ENCODE peak calls at places on chromosomes 3 and 15, in seven cellular contexts. A, X, R, F, W, U and Y are unnamed samples.

GRCh38 chr3:28322464-28322863 is 26.1 kb upstream of the ZCWPW2 start:
- DNase-seq in A (no peak), X (no peak), R (no peak), F (no peak), W (no peak), U (peak), Y (no peak)

GRCh38 chr3:141218204-141218603 is 13.4 kb upstream of the PXYLP1 start:
- DNase-seq in A (no peak), X (no peak), R (no peak), F (no peak), W (no peak), U (no peak), Y (no peak)

GRCh38 chr15:48582472-48583235 is 62.9 kb downstream of the FBN1 start:
- DNase-seq in A (no peak), X (no peak), R (no peak), F (no peak), W (no peak), U (peak), Y (no peak)

GRCh38 chr3:40971191-40972168 is 227.8 kb upstream of the CTNNB1 start:
- DNase-seq in A (no peak), X (peak), R (peak), F (peak), W (peak), U (peak), Y (peak)

GRCh38 chr3:194282436-194283122 is 68.5 kb downstream of the CPN2 start:
- DNase-seq in A (no peak), X (no peak), R (no peak), F (no peak), W (no peak), U (no peak), Y (no peak)

GRCh38 chr15:65032823-65033537 is 3.5 kb upstream of the MTFMT start:
- DNase-seq in A (peak), X (no peak), R (peak), F (no peak), W (peak), U (peak), Y (peak)

GRCh38 chr15:68820205-68820588 is 498 bp downstream of the ANP32A start:
- DNase-seq in A (peak), X (no peak), R (peak), F (peak), W (peak), U (peak), Y (peak)

GRCh38 chr3:9498781-9499180 is 54.8 kb downstream of the LHFPL4 start:
- DNase-seq in A (no peak), X (no peak), R (no peak), F (no peak), W (no peak), U (no peak), Y (no peak)

GRCh38 chr3:156218353-156218744 is 98.0 kb downstream of the KCNAB1 start:
- DNase-seq in A (no peak), X (no peak), R (no peak), F (no peak), W (no peak), U (peak), Y (no peak)

GRCh38 chr15:56943398-56943797 is 25.0 kb downstream of the TCF12 start:
- DNase-seq in A (no peak), X (no peak), R (no peak), F (no peak), W (no peak), U (peak), Y (no peak)

GRCh38 chr3:100548053-100548452 is 55.6 kb downstream of the TMEM45A start:
- DNase-seq in A (no peak), X (no peak), R (no peak), F (no peak), W (no peak), U (peak), Y (no peak)

GRCh38 chr3:8371085-8371551 is 130.5 kb upstream of the LMCD1 start:
- DNase-seq in A (no peak), X (no peak), R (no peak), F (no peak), W (no peak), U (peak), Y (no peak)

GRCh38 chr3:46089237-46090011 is 62.1 kb upstream of the XCR1 start:
- DNase-seq in A (no peak), X (no peak), R (no peak), F (no peak), W (no peak), U (peak), Y (peak)

GRCh38 chr3:113668015-113668414 is 28.4 kb downstream of the USF3 start:
- DNase-seq in A (no peak), X (peak), R (no peak), F (no peak), W (no peak), U (peak), Y (no peak)

GRCh38 chr15:43775411-43775965 is 1.3 kb downstream of the ELL3 start:
- DNase-seq in A (peak), X (peak), R (peak), F (peak), W (peak), U (peak), Y (no peak)

GRCh38 chr15:62324382-62324781 is 159.3 kb upstream of the C2CD4B start:
- DNase-seq in A (no peak), X (no peak), R (no peak), F (no peak), W (no peak), U (no peak), Y (no peak)

GRCh38 chr3:141234283-141234682 is 2.7 kb downstream of the PXYLP1 start:
- DNase-seq in A (no peak), X (no peak), R (no peak), F (no peak), W (no peak), U (no peak), Y (no peak)

GRCh38 chr3:42501681-42502428 is 588 bp upstream of the VIPR1 start:
- DNase-seq in A (peak), X (no peak), R (peak), F (peak), W (peak), U (peak), Y (peak)

GRCh38 chr3:135218304-135218703 is 423.2 kb downstream of the EPHB1 start:
- DNase-seq in A (no peak), X (no peak), R (no peak), F (no peak), W (no peak), U (no peak), Y (no peak)

GRCh38 chr3:151152626-151153025 is 50.4 kb downstream of the GPR171 start:
- DNase-seq in A (no peak), X (no peak), R (no peak), F (no peak), W (no peak), U (no peak), Y (no peak)

GRCh38 chr15:36755341-36755740 is 175.9 kb downstream of the CDIN1 start:
- DNase-seq in A (no peak), X (no peak), R (no peak), F (no peak), W (no peak), U (no peak), Y (no peak)

GRCh38 chr3:24270204-24270671 is 224.4 kb downstream of the THRB start:
- DNase-seq in A (no peak), X (no peak), R (no peak), F (no peak), W (no peak), U (peak), Y (no peak)

GRCh38 chr3:46824561-46824960 is 38.7 kb downstream of the MYL3 start:
- DNase-seq in A (no peak), X (no peak), R (no peak), F (no peak), W (no peak), U (no peak), Y (no peak)

GRCh38 chr3:46558184-46559029 is 7.7 kb downstream of the LRRC2 start:
- DNase-seq in A (peak), X (peak), R (peak), F (peak), W (peak), U (peak), Y (peak)

GRCh38 chr3:174243194-174243593 is 615.9 kb upstream of the NAALADL2 start:
- DNase-seq in A (no peak), X (peak), R (no peak), F (no peak), W (no peak), U (peak), Y (no peak)

GRCh38 chr3:110789315-110789714 is 282.3 kb upstream of the NECTIN3 start:
- DNase-seq in A (no peak), X (no peak), R (no peak), F (no peak), W (no peak), U (peak), Y (no peak)

GRCh38 chr3:52346623-52347530 is 30.8 kb downstream of the DNAH1 start:
- DNase-seq in A (no peak), X (no peak), R (no peak), F (no peak), W (no peak), U (peak), Y (no peak)

GRCh38 chr15:39961051-39961450 is 27.1 kb downstream of the EIF2AK4 start:
- DNase-seq in A (no peak), X (peak), R (no peak), F (no peak), W (no peak), U (peak), Y (no peak)

GRCh38 chr3:193773266-193774183 is 180.5 kb downstream of the OPA1 start:
- DNase-seq in A (no peak), X (no peak), R (no peak), F (no peak), W (no peak), U (no peak), Y (no peak)

GRCh38 chr3:117892431-117892841 is 1142.2 kb downstream of the IGSF11 start:
- DNase-seq in A (no peak), X (no peak), R (no peak), F (no peak), W (no peak), U (peak), Y (no peak)

GRCh38 chr3:17115186-17115585 is 230.4 kb downstream of the PLCL2 start:
- DNase-seq in A (no peak), X (no peak), R (no peak), F (no peak), W (no peak), U (peak), Y (no peak)

GRCh38 chr3:58028902-58029301 is 20.7 kb downstream of the FLNB start:
- DNase-seq in A (no peak), X (no peak), R (no peak), F (no peak), W (no peak), U (no peak), Y (no peak)

GRCh38 chr3:148466143-148466542 is 231.6 kb upstream of the AGTR1 start:
- DNase-seq in A (no peak), X (no peak), R (no peak), F (no peak), W (no peak), U (peak), Y (no peak)

GRCh38 chr15:41018534-41018933 is 65.3 kb downstream of the CHAC1 start:
- DNase-seq in A (no peak), X (no peak), R (no peak), F (peak), W (peak), U (no peak), Y (no peak)
- TF ChIP-seq CTCF in A (no peak), X (no peak), R (no peak), F (peak), W (peak), U (no peak), Y (peak)

GRCh38 chr3:35968223-35968622 is 328.9 kb downstream of the ARPP21 start:
- DNase-seq in A (no peak), X (no peak), R (no peak), F (no peak), W (no peak), U (no peak), Y (no peak)

GRCh38 chr3:35974872-35975271 is 335.5 kb downstream of the ARPP21 start:
- DNase-seq in A (no peak), X (no peak), R (no peak), F (no peak), W (no peak), U (no peak), Y (no peak)

GRCh38 chr3:35965908-35966307 is 326.6 kb downstream of the ARPP21 start:
- DNase-seq in A (no peak), X (no peak), R (peak), F (peak), W (peak), U (peak), Y (no peak)

GRCh38 chr3:35966629-35967464 is 327.5 kb downstream of the ARPP21 start:
- DNase-seq in A (no peak), X (no peak), R (no peak), F (no peak), W (peak), U (no peak), Y (no peak)

GRCh38 chr3:35970793-35971192 is 331.5 kb downstream of the ARPP21 start:
- DNase-seq in A (no peak), X (no peak), R (no peak), F (no peak), W (no peak), U (no peak), Y (no peak)
- TF ChIP-seq CTCF in A (no peak), X (no peak), R (no peak), F (no peak), W (no peak), U (no peak), Y (no peak)

GRCh38 chr3:136733317-136733833 is 18.8 kb downstream of the STAG1 start:
- DNase-seq in A (no peak), X (no peak), R (no peak), F (no peak), W (no peak), U (peak), Y (no peak)
- TF ChIP-seq CTCF in A (no peak), X (no peak), R (no peak), F (no peak), W (no peak), U (no peak), Y (no peak)

GRCh38 chr3:38369186-38369585 is 22.6 kb downstream of the XYLB start:
- DNase-seq in A (no peak), X (no peak), R (no peak), F (no peak), W (no peak), U (no peak), Y (no peak)

GRCh38 chr3:38367709-38368108 is 21.1 kb downstream of the XYLB start:
- DNase-seq in A (no peak), X (no peak), R (no peak), F (no peak), W (no peak), U (no peak), Y (no peak)

GRCh38 chr3:38366082-38366481 is 19.5 kb downstream of the XYLB start:
- DNase-seq in A (no peak), X (no peak), R (no peak), F (no peak), W (no peak), U (no peak), Y (no peak)

GRCh38 chr3:38370149-38370548 is 23.6 kb downstream of the XYLB start:
- DNase-seq in A (no peak), X (no peak), R (no peak), F (no peak), W (no peak), U (no peak), Y (no peak)

GRCh38 chr3:38368238-38368637 is 21.7 kb downstream of the XYLB start:
- DNase-seq in A (no peak), X (no peak), R (no peak), F (no peak), W (no peak), U (no peak), Y (no peak)
- TF ChIP-seq CTCF in A (no peak), X (no peak), R (peak), F (no peak), W (no peak), U (peak), Y (no peak)